ENCODE peak calls at places on chromosomes 4 and X, in eight cellular contexts. One of them, this sample, is unnamed.

GRCh38 chr4:150436598-150437370 is 145.2 kb upstream of the MAB21L2 start:
- DNase-seq in AG10803: no peak
- DNase-seq in fibroblast of mammary gland: peak; percentile 9
- DNase-seq in lower leg skin: no peak
- DNase-seq in choroid plexus epithelial cell: no peak
- DNase-seq in CD8-positive, alpha-beta T cell: no peak
- DNase-seq in hepatocyte: no peak
- DNase-seq in epithelial cell of proximal tubule: no peak
- DNase-seq in this sample: no peak

GRCh38 chr4:85964298-85964697 is 395.6 kb downstream of the MAPK10 start:
- DNase-seq in choroid plexus epithelial cell: peak; percentile 38
- DNase-seq in CD8-positive, alpha-beta T cell: no peak
- DNase-seq in lower leg skin: no peak
- DNase-seq in epithelial cell of proximal tubule: no peak
- DNase-seq in hepatocyte: no peak
- DNase-seq in fibroblast of mammary gland: no peak
- DNase-seq in AG10803: no peak
- DNase-seq in this sample: no peak

GRCh38 chrX:36963069-36963808 is 44.9 kb upstream of the FAM47C start:
- DNase-seq in lower leg skin: no peak
- DNase-seq in hepatocyte: no peak
- DNase-seq in epithelial cell of proximal tubule: no peak
- DNase-seq in fibroblast of mammary gland: no peak
- DNase-seq in AG10803: no peak
- DNase-seq in CD8-positive, alpha-beta T cell: no peak
- DNase-seq in choroid plexus epithelial cell: no peak
- DNase-seq in this sample: no peak

GRCh38 chr4:128979934-128980333 is 113.4 kb downstream of the SCLT1 start:
- DNase-seq in hepatocyte: peak; percentile 6
- DNase-seq in lower leg skin: no peak
- DNase-seq in choroid plexus epithelial cell: peak; percentile 88
- DNase-seq in fibroblast of mammary gland: peak; percentile 86
- DNase-seq in CD8-positive, alpha-beta T cell: no peak
- DNase-seq in epithelial cell of proximal tubule: peak; percentile 47
- DNase-seq in AG10803: peak; percentile 85
- DNase-seq in this sample: peak; percentile 88

GRCh38 chr4:176436500-176436973 is 116.8 kb downstream of the SPCS3 start:
- DNase-seq in AG10803: peak; percentile 78
- DNase-seq in epithelial cell of proximal tubule: no peak
- DNase-seq in CD8-positive, alpha-beta T cell: no peak
- DNase-seq in hepatocyte: no peak
- DNase-seq in choroid plexus epithelial cell: peak; percentile 70
- DNase-seq in fibroblast of mammary gland: peak; percentile 90
- DNase-seq in lower leg skin: no peak
- DNase-seq in this sample: peak; percentile 50

GRCh38 chr4:118941149-118941548 is 52.5 kb downstream of the SYNPO2 start:
- DNase-seq in fibroblast of mammary gland: peak; percentile 65
- DNase-seq in epithelial cell of proximal tubule: peak; percentile 64
- DNase-seq in hepatocyte: peak; percentile 37
- DNase-seq in AG10803: peak; percentile 44
- DNase-seq in CD8-positive, alpha-beta T cell: no peak
- DNase-seq in lower leg skin: peak; percentile 38
- DNase-seq in choroid plexus epithelial cell: peak; percentile 53
- DNase-seq in this sample: peak; percentile 59

GRCh38 chr4:4991541-4992099 is 27.6 kb downstream of the CYTL1 start:
- DNase-seq in choroid plexus epithelial cell: no peak
- DNase-seq in hepatocyte: no peak
- DNase-seq in epithelial cell of proximal tubule: no peak
- DNase-seq in lower leg skin: no peak
- DNase-seq in CD8-positive, alpha-beta T cell: no peak
- DNase-seq in fibroblast of mammary gland: no peak
- DNase-seq in AG10803: no peak
- DNase-seq in this sample: no peak

GRCh38 chr4:4866124-4866832 is 6.8 kb downstream of the MSX1 start:
- DNase-seq in lower leg skin: no peak
- DNase-seq in AG10803: no peak
- DNase-seq in epithelial cell of proximal tubule: no peak
- DNase-seq in hepatocyte: peak; percentile 35
- DNase-seq in fibroblast of mammary gland: no peak
- DNase-seq in choroid plexus epithelial cell: no peak
- DNase-seq in CD8-positive, alpha-beta T cell: no peak
- DNase-seq in this sample: no peak

GRCh38 chr4:74205559-74205958 is 47.6 kb downstream of the MTHFD2L start:
- DNase-seq in choroid plexus epithelial cell: no peak
- DNase-seq in hepatocyte: no peak
- DNase-seq in fibroblast of mammary gland: no peak
- DNase-seq in epithelial cell of proximal tubule: no peak
- DNase-seq in AG10803: no peak
- DNase-seq in CD8-positive, alpha-beta T cell: no peak
- DNase-seq in lower leg skin: no peak
- DNase-seq in this sample: no peak

GRCh38 chrX:48791063-48791820 is 4.9 kb downstream of the GATA1 start:
- DNase-seq in AG10803: no peak
- DNase-seq in CD8-positive, alpha-beta T cell: no peak
- DNase-seq in lower leg skin: no peak
- DNase-seq in choroid plexus epithelial cell: no peak
- DNase-seq in epithelial cell of proximal tubule: no peak
- DNase-seq in fibroblast of mammary gland: no peak
- DNase-seq in hepatocyte: no peak
- DNase-seq in this sample: no peak

GRCh38 chrX:120023259-120023658 is 54.2 kb downstream of the RHOXF2B start:
- DNase-seq in epithelial cell of proximal tubule: no peak
- DNase-seq in AG10803: no peak
- DNase-seq in fibroblast of mammary gland: no peak
- DNase-seq in choroid plexus epithelial cell: no peak
- DNase-seq in hepatocyte: no peak
- DNase-seq in lower leg skin: no peak
- DNase-seq in CD8-positive, alpha-beta T cell: no peak
- DNase-seq in this sample: no peak

GRCh38 chrX:7069556-7069955 is 78.0 kb upstream of the STS start:
- DNase-seq in CD8-positive, alpha-beta T cell: no peak
- DNase-seq in hepatocyte: no peak
- DNase-seq in AG10803: no peak
- DNase-seq in epithelial cell of proximal tubule: no peak
- DNase-seq in fibroblast of mammary gland: no peak
- DNase-seq in lower leg skin: no peak
- DNase-seq in choroid plexus epithelial cell: no peak
- DNase-seq in this sample: no peak

GRCh38 chr4:2714918-2715317 is 41.2 kb downstream of the TNIP2 start:
- DNase-seq in lower leg skin: no peak
- DNase-seq in AG10803: peak; percentile 3
- DNase-seq in fibroblast of mammary gland: no peak
- DNase-seq in CD8-positive, alpha-beta T cell: no peak
- DNase-seq in choroid plexus epithelial cell: peak; percentile 48
- DNase-seq in hepatocyte: no peak
- DNase-seq in epithelial cell of proximal tubule: no peak
- DNase-seq in this sample: peak; percentile 9

GRCh38 chrX:40199704-40200103 is 101.9 kb upstream of the BCOR start:
- DNase-seq in lower leg skin: no peak
- DNase-seq in AG10803: peak; percentile 25
- DNase-seq in hepatocyte: no peak
- DNase-seq in CD8-positive, alpha-beta T cell: no peak
- DNase-seq in fibroblast of mammary gland: no peak
- DNase-seq in choroid plexus epithelial cell: no peak
- DNase-seq in epithelial cell of proximal tubule: no peak
- DNase-seq in this sample: no peak

GRCh38 chr4:71472946-71473345 is 134.1 kb downstream of the SLC4A4 start:
- DNase-seq in lower leg skin: no peak
- DNase-seq in choroid plexus epithelial cell: peak; percentile 54
- DNase-seq in hepatocyte: no peak
- DNase-seq in fibroblast of mammary gland: peak; percentile 56
- DNase-seq in epithelial cell of proximal tubule: peak; percentile 40
- DNase-seq in AG10803: peak; percentile 88
- DNase-seq in CD8-positive, alpha-beta T cell: no peak
- DNase-seq in this sample: peak; percentile 83

GRCh38 chr4:82890602-82890912 is 396 bp downstream of the SEC31A start:
- DNase-seq in CD8-positive, alpha-beta T cell: no peak
- DNase-seq in hepatocyte: no peak
- DNase-seq in AG10803: no peak
- DNase-seq in fibroblast of mammary gland: no peak
- DNase-seq in epithelial cell of proximal tubule: no peak
- DNase-seq in choroid plexus epithelial cell: peak; percentile 24
- DNase-seq in lower leg skin: no peak
- DNase-seq in this sample: no peak

GRCh38 chr4:82891728-82892466 is 944 bp upstream of the SEC31A start:
- DNase-seq in hepatocyte: peak; percentile 19
- DNase-seq in epithelial cell of proximal tubule: no peak
- DNase-seq in fibroblast of mammary gland: peak; percentile 37
- DNase-seq in CD8-positive, alpha-beta T cell: no peak
- DNase-seq in AG10803: peak; percentile 56
- DNase-seq in choroid plexus epithelial cell: peak; percentile 54
- DNase-seq in lower leg skin: no peak
- DNase-seq in this sample: peak; percentile 27

GRCh38 chr4:82890913-82891727 is at the start of gene SEC31A:
- DNase-seq in fibroblast of mammary gland: peak; percentile 89
- DNase-seq in choroid plexus epithelial cell: peak; percentile 95
- DNase-seq in lower leg skin: peak; percentile 94
- DNase-seq in AG10803: peak; percentile 96
- DNase-seq in epithelial cell of proximal tubule: no peak
- DNase-seq in CD8-positive, alpha-beta T cell: peak; percentile 97
- DNase-seq in hepatocyte: peak; percentile 98
- DNase-seq in this sample: peak; percentile 94

GRCh38 chr4:82886145-82886942 is 4.6 kb downstream of the SEC31A start:
- DNase-seq in hepatocyte: peak; percentile 11
- DNase-seq in AG10803: no peak
- DNase-seq in lower leg skin: no peak
- DNase-seq in epithelial cell of proximal tubule: no peak
- DNase-seq in fibroblast of mammary gland: no peak
- DNase-seq in CD8-positive, alpha-beta T cell: no peak
- DNase-seq in choroid plexus epithelial cell: no peak
- DNase-seq in this sample: no peak

DNA sequence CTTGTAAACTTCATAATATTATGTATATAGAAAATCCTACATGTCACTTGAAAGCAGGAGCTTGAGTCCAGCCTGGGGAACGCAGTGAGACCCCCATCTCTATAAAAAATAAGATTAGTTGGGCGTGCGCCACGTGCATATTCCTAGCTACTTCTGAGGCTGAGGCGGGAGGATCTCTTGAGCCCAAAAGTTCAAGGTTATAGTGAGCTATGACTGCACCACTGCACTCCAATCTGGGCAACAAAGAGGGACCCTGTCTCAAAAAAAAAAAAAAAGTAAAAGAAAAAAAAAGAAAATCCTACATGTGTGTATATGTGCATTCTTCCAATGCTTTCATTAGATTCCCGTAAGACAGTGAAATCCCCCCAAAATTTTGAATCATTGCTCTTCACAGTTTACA is 1.7 kb downstream of the SEC31A start:
- DNase-seq in lower leg skin: no peak
- DNase-seq in choroid plexus epithelial cell: no peak
- DNase-seq in fibroblast of mammary gland: no peak
- DNase-seq in hepatocyte: peak; percentile 7
- DNase-seq in AG10803: no peak
- DNase-seq in CD8-positive, alpha-beta T cell: no peak
- DNase-seq in epithelial cell of proximal tubule: no peak
- DNase-seq in this sample: no peak
- H3K4me3 ChIP-seq in lower leg skin: no peak overlapping the region
- H3K4me3 ChIP-seq in choroid plexus epithelial cell: peak overlapping the region; percentile 94
- H3K4me3 ChIP-seq in fibroblast of mammary gland: peak overlapping the region; percentile 83
- H3K4me3 ChIP-seq in hepatocyte: peak overlapping the region; percentile 62
- H3K4me3 ChIP-seq in AG10803: peak overlapping the region; percentile 77
- H3K4me3 ChIP-seq in CD8-positive, alpha-beta T cell: no peak overlapping the region
- H3K4me3 ChIP-seq in epithelial cell of proximal tubule: peak overlapping the region; percentile 92
- H3K4me3 ChIP-seq in this sample: peak overlapping the region; percentile 74

GRCh38 chrX:154384284-154384892 is 5.3 kb downstream of the EMD start:
- DNase-seq in hepatocyte: no peak
- DNase-seq in CD8-positive, alpha-beta T cell: no peak
- DNase-seq in epithelial cell of proximal tubule: no peak
- DNase-seq in AG10803: no peak
- DNase-seq in lower leg skin: no peak
- DNase-seq in choroid plexus epithelial cell: peak; percentile 36
- DNase-seq in fibroblast of mammary gland: peak; percentile 33
- DNase-seq in this sample: no peak
- TF ChIP-seq CTCF in hepatocyte: peak; percentile 32
- TF ChIP-seq CTCF in CD8-positive, alpha-beta T cell: no peak
- TF ChIP-seq CTCF in epithelial cell of proximal tubule: peak; percentile 49
- TF ChIP-seq CTCF in AG10803: peak; percentile 38
- TF ChIP-seq CTCF in lower leg skin: no peak
- TF ChIP-seq CTCF in choroid plexus epithelial cell: peak; percentile 62
- TF ChIP-seq CTCF in fibroblast of mammary gland: peak; percentile 34
- TF ChIP-seq CTCF in this sample: peak; percentile 42

GRCh38 chrX:150694738-150695410 is 1.7 kb downstream of the MTMR1 start:
- DNase-seq in hepatocyte: no peak
- DNase-seq in CD8-positive, alpha-beta T cell: no peak
- DNase-seq in choroid plexus epithelial cell: no peak
- DNase-seq in AG10803: no peak
- DNase-seq in epithelial cell of proximal tubule: no peak
- DNase-seq in lower leg skin: no peak
- DNase-seq in fibroblast of mammary gland: peak; percentile 23
- DNase-seq in this sample: no peak
- H3K4me3 ChIP-seq in hepatocyte: no peak overlapping the region
- H3K4me3 ChIP-seq in CD8-positive, alpha-beta T cell: no peak overlapping the region
- H3K4me3 ChIP-seq in choroid plexus epithelial cell: no peak overlapping the region
- H3K4me3 ChIP-seq in AG10803: peak overlapping the region; percentile 10
- H3K4me3 ChIP-seq in epithelial cell of proximal tubule: no peak overlapping the region
- H3K4me3 ChIP-seq in lower leg skin: no peak overlapping the region
- H3K4me3 ChIP-seq in fibroblast of mammary gland: no peak overlapping the region
- H3K4me3 ChIP-seq in this sample: no peak overlapping the region

GRCh38 chr4:181427076-181427475 is 816.1 kb upstream of the TENM3 start:
- DNase-seq in choroid plexus epithelial cell: no peak
- DNase-seq in lower leg skin: no peak
- DNase-seq in hepatocyte: no peak
- DNase-seq in epithelial cell of proximal tubule: no peak
- DNase-seq in AG10803: no peak
- DNase-seq in CD8-positive, alpha-beta T cell: no peak
- DNase-seq in fibroblast of mammary gland: no peak
- DNase-seq in this sample: no peak
- TF ChIP-seq CTCF in choroid plexus epithelial cell: no peak
- TF ChIP-seq CTCF in lower leg skin: no peak
- TF ChIP-seq CTCF in hepatocyte: no peak
- TF ChIP-seq CTCF in epithelial cell of proximal tubule: no peak
- TF ChIP-seq CTCF in AG10803: no peak
- TF ChIP-seq CTCF in CD8-positive, alpha-beta T cell: no peak
- TF ChIP-seq CTCF in fibroblast of mammary gland: no peak
- TF ChIP-seq CTCF in this sample: no peak